ENCODE peak calls at places on chromosomes 5 and 9, in eight cellular contexts. P is GM19239; O is omental fat pad; Q is T-helper 9 cell; Y is activated CD8-positive, alpha-beta memory T cell treated with anti-CD3 and anti-CD28 coated beads, Interleukin-2, amount 50 U/mL, for 48 hours; T is Panc1; F is stimulated activated CD4-positive, alpha-beta T cell treated with anti-CD3 and anti-CD28 coated beads, Interleukin-1b, Interleukin-23, amount 100 ng/mL, for 24 hours; D is EH. B is an unnamed sample.
A peak's percentile ranks its signal among the peaks of the same experiment; 100 is the strongest.

GRCh38 chr5:133739381-133739780 is 127.0 kb upstream of the FSTL4 start:
- DNase-seq in P (no peak), O (no peak), Q (no peak), Y (no peak), T (no peak), F (no peak), D (no peak), B (no peak)

GRCh38 chr5:145637396-145637795 is 197.7 kb downstream of the PRELID2 start:
- DNase-seq in P (no peak), O (no peak), Q (no peak), Y (no peak), T (no peak), F (no peak), D (peak; percentile 68), B (no peak)

GRCh38 chr9:4262735-4263141 is 37.1 kb downstream of the GLIS3 start:
- DNase-seq in P (no peak), O (no peak), Q (no peak), Y (no peak), T (peak; percentile 51), F (no peak), D (peak; percentile 92), B (no peak)

GRCh38 chr5:142426129-142426641 is 101.4 kb upstream of the SPRY4 start:
- DNase-seq in P (no peak), O (no peak), Q (peak; percentile 43), Y (no peak), T (no peak), F (no peak), D (no peak), B (no peak)

GRCh38 chr9:133589454-133590227 is 19.5 kb downstream of the FAM163B start:
- DNase-seq in P (no peak), O (no peak), Q (peak; percentile 48), Y (peak; percentile 84), T (no peak), F (peak; percentile 26), D (no peak), B (no peak)

GRCh38 chr5:62271870-62272269 is 34.1 kb upstream of the KIF2A start:
- DNase-seq in P (no peak), O (no peak), Q (no peak), Y (no peak), T (no peak), F (no peak), D (no peak), B (no peak)

GRCh38 chr9:134053941-134054761 is 13.7 kb downstream of the BRD3 start:
- DNase-seq in P (no peak), O (no peak), Q (no peak), Y (no peak), T (no peak), F (no peak), D (no peak), B (no peak)

GRCh38 chr9:90245661-90246060 is 397.0 kb downstream of the DIRAS2 start:
- DNase-seq in P (no peak), O (no peak), Q (no peak), Y (no peak), T (no peak), F (no peak), D (no peak), B (no peak)

GRCh38 chr5:151357792-151358191 is 10.4 kb upstream of the SLC36A2 start:
- DNase-seq in P (no peak), O (no peak), Q (no peak), Y (no peak), T (no peak), F (no peak), D (peak; percentile 31), B (no peak)